ENCODE peak calls at places on chromosomes 11 and 22, in eight cellular contexts. N is hypothalamus; U is activated T-cell treated with anti-CD3 and anti-CD28 coated beads for 1 hour; L is activated gamma-delta T cell; B is CD8-positive, alpha-beta memory T cell; E is fibroblast of pulmonary artery; G is MCF 10A; M is foreskin keratinocyte. R is an unnamed sample.

GRCh38 chr11:74397531-74398243 is 546 bp downstream of the PGM2L1 start:
- DNase-seq in N (no peak), M (peak; percentile 73), G (peak; percentile 55), L (peak; percentile 28), E (no peak), B (peak; percentile 48), U (peak; percentile 16), R (peak; percentile 25)

GRCh38 chr11:70468256-70469230 is 70.2 kb downstream of the CTTN start:
- DNase-seq in G (no peak), N (no peak), U (no peak), L (no peak), M (no peak), B (no peak), E (no peak), R (no peak)

GRCh38 chr22:33922268-33922667 is 2.0 kb upstream of the LARGE1 start:
- DNase-seq in E (peak; percentile 29), M (peak; percentile 15), N (peak; percentile 48), L (no peak), G (no peak), U (no peak), B (no peak), R (peak; percentile 11)

GRCh38 chr11:68380786-68381622 is 68.6 kb downstream of the LRP5 start:
- DNase-seq in N (no peak), B (no peak), G (no peak), E (peak; percentile 34), L (no peak), U (no peak), M (no peak), R (peak; percentile 64)

GRCh38 chr11:67455054-67455453 is at the start of gene CABP4:
- DNase-seq in G (no peak), N (no peak), M (no peak), E (no peak), B (no peak), U (no peak), L (no peak), R (no peak)

GRCh38 chr11:95916049-95916448 is 7.9 kb downstream of the MTMR2 start:
- DNase-seq in N (no peak), U (no peak), G (no peak), M (no peak), E (no peak), L (no peak), B (no peak), R (no peak)

GRCh38 chr11:71252434-71252781 is at the start of gene SHANK2:
- DNase-seq in L (no peak), G (no peak), B (no peak), E (no peak), U (no peak), N (no peak), M (no peak), R (no peak)

GRCh38 chr11:12889243-12889642 is 119.9 kb upstream of the RASSF10 start:
- DNase-seq in N (no peak), G (peak; percentile 49), L (no peak), B (no peak), M (peak; percentile 40), E (peak; percentile 82), U (no peak), R (no peak)

GRCh38 chr22:46367707-46368191 is 32.2 kb downstream of the TRMU start:
- DNase-seq in M (peak; percentile 58), B (peak; percentile 58), U (peak; percentile 63), E (peak; percentile 58), N (no peak), L (peak; percentile 56), G (peak; percentile 64), R (peak; percentile 59)

GRCh38 chr11:78397398-78397797 is 20.2 kb downstream of the GAB2 start:
- DNase-seq in M (no peak), L (no peak), U (no peak), E (no peak), N (no peak), B (no peak), G (no peak), R (no peak)

GRCh38 chr22:47615051-47615450 is 852.6 kb downstream of the TBC1D22A start:
- DNase-seq in N (no peak), E (no peak), M (no peak), B (no peak), L (no peak), G (no peak), U (no peak), R (no peak)

R was measured in lung microvascular endothelial cell.